ENCODE peak calls at places on chromosomes 12 and 14, in six cellular contexts. Z is neuronal stem cell, X is IMR-90, R is H1, I is trophoblast cell, F is mesenchymal stem cell. G is an unnamed sample.

GRCh38 chr12:71746983-71747611 is 7.6 kb upstream of the RAB21 start:
- DNase-seq in Z (no peak), X (peak), R (no peak), I (peak), F (peak), G (peak)

GRCh38 chr14:97697772-97698171 is 900.6 kb downstream of the VRK1 start:
- DNase-seq in Z (no peak), X (no peak), R (no peak), I (no peak), F (no peak), G (no peak)

GRCh38 chr14:56488306-56488705 is 91.3 kb upstream of the TMEM260 start:
- DNase-seq in Z (no peak), X (no peak), R (no peak), I (no peak), F (no peak), G (no peak)

GRCh38 chr12:13044859-13045384 is 741 bp downstream of the FAM234B start:
- DNase-seq in Z (no peak), X (no peak), R (no peak), I (no peak), F (peak), G (no peak)

GRCh38 chr14:92687681-92688433 is 60.6 kb downstream of the LGMN start:
- DNase-seq in Z (peak), X (no peak), R (no peak), I (no peak), F (peak), G (peak)

GRCh38 chr14:75979071-75979571 is 2.7 kb downstream of the TGFB3 start:
- DNase-seq in Z (no peak), X (peak), R (no peak), I (peak), F (peak), G (peak)

GRCh38 chr14:104293851-104294627 is 155.7 kb downstream of the KIF26A start:
- DNase-seq in Z (no peak), X (no peak), R (no peak), I (no peak), F (no peak), G (peak)

GRCh38 chr12:13576935-13577334 is 380.4 kb downstream of the EMP1 start:
- DNase-seq in Z (no peak), X (no peak), R (no peak), I (no peak), F (no peak), G (no peak)

GRCh38 chr14:36829547-36829946 is 167.9 kb downstream of the PAX9 start:
- DNase-seq in Z (no peak), X (no peak), R (no peak), I (no peak), F (no peak), G (no peak)

GRCh38 chr12:30795660-30796507 is 41.1 kb upstream of the CAPRIN2 start:
- DNase-seq in Z (peak), X (peak), R (no peak), I (peak), F (peak), G (peak)

GRCh38 chr12:30795410-30795659 is 40.6 kb upstream of the CAPRIN2 start:
- DNase-seq in Z (peak), X (no peak), R (no peak), I (no peak), F (no peak), G (no peak)

GRCh38 chr12:30794020-30794419 is 39.3 kb upstream of the CAPRIN2 start:
- DNase-seq in Z (no peak), X (no peak), R (no peak), I (no peak), F (no peak), G (no peak)

GRCh38 chr12:30796508-30796780 is 41.7 kb upstream of the CAPRIN2 start:
- DNase-seq in Z (peak), X (peak), R (no peak), I (no peak), F (no peak), G (peak)

GRCh38 chr12:30794591-30795409 is 40.0 kb upstream of the CAPRIN2 start:
- DNase-seq in Z (peak), X (peak), R (peak), I (no peak), F (peak), G (peak)
- H2AK5ac ChIP-seq in Z (no peak), X (peak), R (peak), I (no peak), F (peak), G (no peak)

GRCh38 chr14:60756847-60757246 is 22.3 kb downstream of the MNAT1 start:
- DNase-seq in Z (no peak), X (peak), R (no peak), I (no peak), F (no peak), G (no peak)

GRCh38 chr14:60757617-60758016 is 23.1 kb downstream of the MNAT1 start:
- DNase-seq in Z (no peak), X (peak), R (no peak), I (no peak), F (peak), G (no peak)

GRCh38 chr14:60760648-60761364 is 26.2 kb downstream of the MNAT1 start:
- DNase-seq in Z (no peak), X (no peak), R (peak), I (peak), F (no peak), G (peak)

GRCh38 chr14:60758875-60759274 is 24.3 kb downstream of the MNAT1 start:
- DNase-seq in Z (no peak), X (peak), R (no peak), I (no peak), F (no peak), G (no peak)

GRCh38 chr14:60760209-60760608 is 25.6 kb downstream of the MNAT1 start:
- DNase-seq in Z (no peak), X (no peak), R (no peak), I (no peak), F (no peak), G (no peak)
- H2AFZ ChIP-seq in Z (no peak), X (no peak), R (no peak), I (no peak), F (no peak), G (no peak)

GRCh38 chr14:81219210-81219820 is 1.4 kb downstream of the GTF2A1 start:
- DNase-seq in Z (peak), X (peak), R (peak), I (peak), F (peak), G (peak)
- H2AK5ac ChIP-seq in Z (no peak), X (peak), R (no peak), I (peak), F (peak), G (peak)

DNA sequence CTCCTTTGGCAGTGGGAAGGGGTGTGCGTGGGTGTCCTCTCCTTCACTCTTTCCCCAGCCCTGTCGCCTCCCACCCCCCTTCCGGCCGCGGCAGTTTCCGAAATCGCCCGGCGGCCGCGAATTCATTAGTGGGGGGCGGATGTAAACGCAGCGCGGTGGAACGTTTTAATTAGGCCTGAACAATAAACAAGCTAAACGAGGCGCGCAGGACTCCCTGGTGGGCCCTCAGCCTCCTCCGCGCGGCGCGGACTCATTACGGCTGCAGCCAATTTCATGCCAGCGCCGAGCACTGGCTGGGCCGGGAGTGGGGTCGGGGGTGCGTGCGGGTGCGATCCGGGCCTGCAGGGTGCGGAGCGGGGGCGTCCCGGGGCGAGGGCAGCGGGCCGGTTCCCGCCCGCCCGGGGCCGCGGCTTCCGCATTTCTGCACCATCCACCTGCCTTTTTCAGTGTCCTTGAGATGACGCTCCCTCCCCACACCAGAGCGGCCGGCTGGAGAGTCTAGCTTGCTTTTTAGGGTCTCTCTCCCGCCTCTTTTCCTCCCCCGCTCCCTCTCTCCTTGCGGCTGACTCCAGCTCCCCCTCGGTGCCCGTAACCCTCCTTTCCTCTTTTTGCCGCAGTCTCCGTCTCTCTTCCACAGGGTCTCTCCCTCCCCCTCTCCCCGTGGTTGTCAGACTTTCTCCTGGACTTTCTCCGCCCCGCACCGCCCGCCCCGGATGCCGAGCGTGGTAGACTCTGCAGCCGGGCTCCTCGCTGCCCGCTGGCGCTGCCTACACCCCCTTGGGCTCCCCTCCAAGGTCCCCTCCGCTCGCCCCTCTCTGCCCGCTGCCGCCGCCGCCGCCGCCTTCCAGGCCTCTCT is at the start of gene CISTR:
- DNase-seq in Z (peak), X (no peak), R (no peak), I (peak), F (peak), G (peak)
- H2AFZ ChIP-seq in Z (peak), X (peak), R (peak), I (no peak), F (peak), G (no peak)

GRCh38 chr12:53051058-53051880 is 1.4 kb downstream of the TNS2 start:
- DNase-seq in Z (no peak), X (peak), R (no peak), I (peak), F (peak), G (no peak)
- H2AK5ac ChIP-seq in Z (peak), X (peak), R (no peak), I (no peak), F (peak), G (no peak)

GRCh38 chr12:749871-750270 is 2.5 kb upstream of the WNK1 start:
- DNase-seq in Z (no peak), X (no peak), R (no peak), I (no peak), F (no peak), G (no peak)

GRCh38 chr12:751828-752672 is at the start of gene WNK1:
- DNase-seq in Z (peak), X (peak), R (peak), I (peak), F (peak), G (peak)

GRCh38 chr12:752673-753400 is 458 bp downstream of the WNK1 start:
- DNase-seq in Z (no peak), X (peak), R (no peak), I (peak), F (peak), G (peak)

GRCh38 chr12:750356-751191 is 1.8 kb upstream of the WNK1 start:
- DNase-seq in Z (no peak), X (no peak), R (no peak), I (no peak), F (no peak), G (no peak)

GRCh38 chr12:751192-751827 is 1.1 kb upstream of the WNK1 start:
- DNase-seq in Z (peak), X (peak), R (peak), I (peak), F (peak), G (peak)
- H2AFZ ChIP-seq in Z (peak), X (peak), R (no peak), I (no peak), F (peak), G (no peak)

GRCh38 chr12:119178544-119179334 is at the start of gene HSPB8:
- DNase-seq in Z (no peak), X (peak), R (no peak), I (peak), F (peak), G (peak)
- H2AK5ac ChIP-seq in Z (peak), X (peak), R (no peak), I (peak), F (peak), G (no peak)

DNA sequence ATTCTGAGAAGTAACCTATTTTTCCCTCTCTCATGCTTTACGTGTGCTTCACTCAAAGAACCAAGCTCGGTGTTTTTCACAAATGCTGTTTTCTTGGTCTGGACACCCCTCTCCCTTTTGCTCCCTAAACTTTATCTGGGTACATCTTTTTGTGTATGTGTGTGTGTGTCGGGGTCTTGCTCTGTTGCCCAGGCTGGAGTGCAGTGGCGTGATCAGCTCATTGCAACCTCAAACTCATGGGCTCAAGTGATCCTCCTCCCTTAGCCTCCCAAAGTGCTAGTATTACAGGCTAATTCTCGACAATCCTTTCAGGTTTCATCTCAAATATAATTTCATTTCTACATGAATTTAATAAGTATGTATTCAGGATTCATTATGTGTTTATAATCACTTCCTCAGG is 83.2 kb downstream of the PEBP1 start:
- DNase-seq in Z (no peak), X (no peak), R (no peak), I (no peak), F (no peak), G (no peak)
- H2AFZ ChIP-seq in Z (no peak), X (no peak), R (no peak), I (no peak), F (no peak), G (no peak)

DNA sequence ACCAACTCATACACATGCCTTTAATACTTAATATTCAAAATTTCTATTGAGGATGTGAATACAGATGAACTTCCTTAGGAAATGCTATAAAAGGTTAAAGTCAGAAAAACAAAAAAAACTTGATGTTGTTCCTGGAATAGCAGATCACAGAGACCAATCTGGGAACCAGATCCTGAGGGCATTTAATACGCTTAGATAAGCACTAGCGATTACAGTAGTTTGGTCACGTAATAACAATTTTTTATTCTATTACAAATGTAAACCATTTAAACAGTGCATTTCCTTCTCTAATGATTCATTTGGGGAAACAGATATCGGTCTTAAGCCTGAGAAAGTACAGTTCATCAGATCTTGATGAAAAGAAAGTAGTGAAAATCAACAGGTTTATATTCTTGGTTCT is 30.8 kb upstream of the ABCC9 start:
- DNase-seq in Z (no peak), X (peak), R (no peak), I (no peak), F (no peak), G (no peak)
- H2AK5ac ChIP-seq in Z (no peak), X (no peak), R (no peak), I (no peak), F (no peak), G (no peak)

GRCh38 chr12:116278259-116278595 is 734 bp upstream of the MED13L start:
- DNase-seq in Z (no peak), X (no peak), R (no peak), I (no peak), F (no peak), G (no peak)
- H2AFZ ChIP-seq in Z (peak), X (peak), R (peak), I (peak), F (peak), G (no peak)